ENCODE peak calls at places on chromosomes 2 and 18, in five cellular contexts. M is WERI-Rb-1, G is fibroblast of villous mesenchyme, Q is left lung, U is epithelial cell of esophagus. R is an unnamed sample.

GRCh38 chr2:67650292-67651133 is 253.4 kb downstream of the ETAA1 start:
- DNase-seq in Q (peak), U (peak), M (peak), G (peak), R (no peak)

GRCh38 chr2:226934546-226935243 is 98.8 kb downstream of the RHBDD1 start:
- DNase-seq in U (no peak), Q (no peak), M (no peak), G (no peak), R (no peak)

GRCh38 chr2:100819365-100820345 is at the start of gene NPAS2:
- DNase-seq in G (peak), U (peak), Q (peak), M (peak), R (no peak)

GRCh38 chr2:174013310-174013751 is 48.2 kb upstream of the SP3 start:
- DNase-seq in G (peak), M (no peak), U (no peak), Q (no peak), R (no peak)

GRCh38 chr2:151334082-151334815 is 23.1 kb upstream of the TNFAIP6 start:
- DNase-seq in Q (no peak), M (no peak), G (peak), U (peak), R (no peak)

GRCh38 chr18:79548986-79549637 is 130.5 kb upstream of the CTDP1 start:
- DNase-seq in U (no peak), Q (peak), G (no peak), M (no peak), R (no peak)

GRCh38 chr2:100781009-100781325 is 39.0 kb upstream of the NPAS2 start:
- DNase-seq in M (no peak), Q (no peak), U (no peak), G (no peak), R (no peak)

GRCh38 chr2:196399736-196400691 is 228.6 kb upstream of the STK17B start:
- DNase-seq in Q (no peak), U (peak), G (peak), M (no peak), R (no peak)

GRCh38 chr2:134391751-134392160 is 137.9 kb downstream of the MGAT5 start:
- DNase-seq in Q (no peak), U (peak), M (no peak), G (peak), R (no peak)

GRCh38 chr18:65439184-65439583 is 311.6 kb upstream of the CDH7 start:
- DNase-seq in Q (no peak), G (peak), U (no peak), M (no peak), R (peak)

GRCh38 chr2:221807706-221808105 is 235.6 kb upstream of the EPHA4 start:
- DNase-seq in G (no peak), Q (no peak), U (no peak), M (no peak), R (no peak)

GRCh38 chr2:170685591-170685990 is 29.5 kb upstream of the SP5 start:
- DNase-seq in Q (no peak), M (peak), U (no peak), G (no peak), R (no peak)

GRCh38 chr2:175111200-175111657 is 56.8 kb downstream of the ATF2 start:
- DNase-seq in Q (no peak), M (no peak), G (peak), U (peak), R (no peak)

GRCh38 chr18:44729631-44730101 is 49.0 kb downstream of the SETBP1 start:
- DNase-seq in G (peak), Q (no peak), U (no peak), M (peak), R (no peak)

GRCh38 chr18:22789600-22789999 is 143.5 kb upstream of the RBBP8 start:
- DNase-seq in G (no peak), M (no peak), U (no peak), Q (no peak), R (no peak)

GRCh38 chr2:30359644-30360167 is 87.3 kb upstream of the LCLAT1 start:
- DNase-seq in U (no peak), M (peak), G (peak), Q (peak), R (no peak)

GRCh38 chr2:232655392-232655791 is 22.0 kb downstream of the EFHD1 start:
- DNase-seq in U (peak), G (no peak), Q (no peak), M (no peak), R (no peak)

GRCh38 chr18:10142496-10143160 is 228.8 kb downstream of the VAPA start:
- DNase-seq in Q (no peak), U (no peak), M (no peak), G (peak), R (no peak)

GRCh38 chr2:218387369-218388194 is 5.5 kb downstream of the SLC11A1 start:
- DNase-seq in G (peak), M (no peak), U (peak), Q (peak), R (no peak)

GRCh38 chr2:151882786-151883445 is 54.7 kb upstream of the ARL5A start:
- DNase-seq in G (no peak), M (no peak), U (no peak), Q (no peak), R (no peak)

GRCh38 chr2:165466386-165466785 is 3.1 kb upstream of the CSRNP3 start:
- DNase-seq in Q (no peak), G (no peak), M (no peak), U (peak), R (no peak)

GRCh38 chr2:34261701-34262100 is 662.6 kb upstream of the FAM98A start:
- DNase-seq in M (peak), Q (no peak), G (no peak), U (no peak), R (no peak)

GRCh38 chr18:70998490-70998889 is 709.6 kb downstream of the SOCS6 start:
- DNase-seq in G (no peak), Q (no peak), U (no peak), M (no peak), R (no peak)

GRCh38 chr2:45675130-45675812 is 23.8 kb downstream of the PRKCE start:
- DNase-seq in U (peak), M (no peak), Q (peak), G (no peak), R (no peak)

GRCh38 chr2:174846218-174846617 is 81.9 kb upstream of the CHRNA1 start:
- DNase-seq in Q (no peak), G (peak), M (no peak), U (no peak), R (no peak)

GRCh38 chr2:55810621-55811020 is 113.0 kb downstream of the EFEMP1 start:
- DNase-seq in Q (no peak), G (no peak), U (no peak), M (no peak), R (no peak)

GRCh38 chr18:75678662-75679061 is 251.2 kb upstream of the SMIM21 start:
- DNase-seq in M (no peak), Q (no peak), U (no peak), G (no peak), R (no peak)

GRCh38 chr2:226524381-226524843 is 275.2 kb downstream of the IRS1 start:
- DNase-seq in M (no peak), G (peak), U (peak), Q (no peak), R (no peak)

GRCh38 chr2:105325389-105325963 is 4.1 kb downstream of the TGFBRAP1 start:
- DNase-seq in M (no peak), U (no peak), Q (no peak), G (peak), R (no peak)

GRCh38 chr2:152062130-152063091 is 36.4 kb downstream of the CACNB4 start:
- DNase-seq in G (peak), U (peak), M (no peak), Q (no peak), R (no peak)

GRCh38 chr2:70627499-70627898 is 73.9 kb upstream of the TGFA start:
- DNase-seq in U (peak), M (no peak), Q (no peak), G (peak), R (no peak)

GRCh38 chr2:100767224-100767653 is 52.7 kb upstream of the NPAS2 start:
- DNase-seq in Q (no peak), U (peak), G (peak), M (no peak), R (no peak)

GRCh38 chr2:9334722-9335121 is 88.6 kb downstream of the ITGB1BP1 start:
- DNase-seq in M (no peak), U (no peak), G (no peak), Q (no peak), R (no peak)

GRCh38 chr2:207970825-207971142 is 54.5 kb downstream of the PLEKHM3 start:
- DNase-seq in Q (no peak), U (no peak), G (no peak), M (no peak), R (no peak)

GRCh38 chr2:239169311-239170048 is 231.3 kb downstream of the HDAC4 start:
- DNase-seq in Q (peak), U (no peak), G (no peak), M (no peak), R (no peak)

GRCh38 chr2:109487237-109487869 is 126.4 kb downstream of the SEPTIN10 start:
- DNase-seq in Q (no peak), M (no peak), G (peak), U (no peak), R (no peak)

GRCh38 chr18:23523429-23524212 is 20.3 kb downstream of the RMC1 start:
- DNase-seq in G (peak), Q (no peak), M (no peak), U (peak), R (no peak)

GRCh38 chr2:28415715-28416114 is 23.1 kb downstream of the FOSL2 start:
- DNase-seq in Q (no peak), U (no peak), M (no peak), G (no peak), R (no peak)

GRCh38 chr2:74892609-74893008 is 58.7 kb downstream of the HK2 start:
- DNase-seq in U (no peak), M (no peak), Q (no peak), G (no peak), R (no peak)
- TF ChIP-seq CTCF in U (no peak), M (no peak), Q (no peak), G (no peak), R (no peak)

GRCh38 chr2:205680067-205680466 is 2.2 kb upstream of the NRP2 start:
- DNase-seq in M (peak), U (peak), G (peak), Q (no peak), R (no peak)
- TF ChIP-seq CTCF in M (peak), U (peak), G (peak), Q (peak), R (peak)

GRCh38 chr2:37180006-37180639 is 8.3 kb downstream of the SULT6B1 start:
- DNase-seq in Q (no peak), G (peak), U (peak), M (no peak), R (no peak)
- TF ChIP-seq CTCF in Q (no peak), G (no peak), U (no peak), M (no peak), R (peak)

DNA sequence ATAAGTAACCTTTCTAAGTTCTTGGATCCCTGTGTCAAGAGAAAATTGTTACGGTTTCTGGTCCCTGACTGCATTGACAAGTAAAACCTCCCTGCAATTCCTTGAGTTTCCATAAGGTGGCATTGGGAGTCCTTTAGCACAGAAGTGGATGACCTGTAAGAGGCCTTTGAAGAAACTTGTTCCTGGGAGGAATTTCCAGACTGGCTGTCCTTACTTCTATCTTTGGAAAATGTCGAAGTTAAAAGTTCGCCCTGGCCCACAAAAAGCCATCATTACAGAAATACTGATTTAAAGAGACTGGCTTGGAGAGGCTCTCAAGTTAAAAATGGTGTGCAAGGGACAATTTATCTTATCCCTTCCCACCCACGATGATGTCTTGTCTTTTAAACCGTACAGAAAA is 218.4 kb downstream of the CDH20 start:
- DNase-seq in Q (no peak), M (peak), U (peak), G (peak), R (peak)
- TF ChIP-seq CTCF in Q (peak), M (peak), U (peak), G (peak), R (peak)

R was measured in D721Med.